ENCODE peak calls at places on chromosome 2, in nine cellular contexts. R is A549, N is uterus, B is ovary, J is gastrocnemius medialis, V is vagina, P is tibial nerve, I is heart left ventricle, S is breast epithelium. C is an unnamed sample. For H3K4me1, the result is how much of the 10 kb centered on the place peaks cover.

GRCh38 chr2:227761734-227762476 is 16.2 kb downstream of the SCYGR8 start:
- DNase-seq in B (no peak), J (no peak), P (no peak), N (no peak), I (no peak), R (no peak), V (no peak), S (no peak), C (no peak)

GRCh38 chr2:145066795-145067194 is 546.9 kb upstream of the ZEB2 start:
- DNase-seq in V (no peak), S (no peak), B (no peak), J (peak), R (no peak), I (no peak), N (no peak), P (no peak), C (no peak)

GRCh38 chr2:126145752-126146151 is 510.2 kb upstream of the GYPC start:
- DNase-seq in J (no peak), S (no peak), V (no peak), I (no peak), N (no peak), R (no peak), B (no peak), P (no peak), C (no peak)

GRCh38 chr2:242011516-242011915 is 142.0 kb downstream of the RTP5 start:
- DNase-seq in V (no peak), I (no peak), B (peak), J (no peak), N (peak), P (no peak), R (no peak), S (no peak), C (no peak)

GRCh38 chr2:187354653-187355052 is 93.4 kb downstream of the CALCRL start:
- DNase-seq in B (no peak), J (no peak), I (no peak), V (no peak), N (no peak), S (no peak), P (no peak), R (no peak), C (no peak)

GRCh38 chr2:192162392-192163042 is 32.2 kb downstream of the TMEFF2 start:
- DNase-seq in R (peak), N (peak), S (peak), P (peak), B (peak), J (peak), I (peak), V (no peak), C (peak)

GRCh38 chr2:23850564-23851256 is 76.2 kb downstream of the ATAD2B start:
- DNase-seq in P (no peak), J (no peak), V (no peak), N (no peak), S (no peak), R (no peak), B (no peak), I (no peak), C (no peak)

GRCh38 chr2:120396519-120397361 is 50.8 kb downstream of the INHBB start:
- DNase-seq in B (no peak), J (no peak), N (no peak), S (no peak), I (no peak), V (no peak), P (no peak), R (no peak), C (peak)

GRCh38 chr2:73983322-73984202 is 1.1 kb upstream of the TET3 start:
- DNase-seq in N (peak), S (peak), R (peak), J (no peak), V (no peak), P (no peak), B (peak), I (no peak), C (peak)

GRCh38 chr2:53460347-53460746 is 307.3 kb upstream of the CHAC2 start:
- DNase-seq in J (no peak), R (no peak), B (no peak), S (no peak), V (no peak), P (no peak), N (no peak), I (no peak), C (no peak)

GRCh38 chr2:96204836-96205235 is 3.8 kb downstream of the STARD7 start:
- DNase-seq in I (no peak), N (no peak), V (no peak), R (no peak), B (no peak), P (no peak), J (no peak), S (no peak), C (no peak)
- H3K4me1 ChIP-seq in I (half or more), N (under half), V (half or more), R (half or more), B (under half), P (under half), J (half or more), S (under half), C (under half)

DNA sequence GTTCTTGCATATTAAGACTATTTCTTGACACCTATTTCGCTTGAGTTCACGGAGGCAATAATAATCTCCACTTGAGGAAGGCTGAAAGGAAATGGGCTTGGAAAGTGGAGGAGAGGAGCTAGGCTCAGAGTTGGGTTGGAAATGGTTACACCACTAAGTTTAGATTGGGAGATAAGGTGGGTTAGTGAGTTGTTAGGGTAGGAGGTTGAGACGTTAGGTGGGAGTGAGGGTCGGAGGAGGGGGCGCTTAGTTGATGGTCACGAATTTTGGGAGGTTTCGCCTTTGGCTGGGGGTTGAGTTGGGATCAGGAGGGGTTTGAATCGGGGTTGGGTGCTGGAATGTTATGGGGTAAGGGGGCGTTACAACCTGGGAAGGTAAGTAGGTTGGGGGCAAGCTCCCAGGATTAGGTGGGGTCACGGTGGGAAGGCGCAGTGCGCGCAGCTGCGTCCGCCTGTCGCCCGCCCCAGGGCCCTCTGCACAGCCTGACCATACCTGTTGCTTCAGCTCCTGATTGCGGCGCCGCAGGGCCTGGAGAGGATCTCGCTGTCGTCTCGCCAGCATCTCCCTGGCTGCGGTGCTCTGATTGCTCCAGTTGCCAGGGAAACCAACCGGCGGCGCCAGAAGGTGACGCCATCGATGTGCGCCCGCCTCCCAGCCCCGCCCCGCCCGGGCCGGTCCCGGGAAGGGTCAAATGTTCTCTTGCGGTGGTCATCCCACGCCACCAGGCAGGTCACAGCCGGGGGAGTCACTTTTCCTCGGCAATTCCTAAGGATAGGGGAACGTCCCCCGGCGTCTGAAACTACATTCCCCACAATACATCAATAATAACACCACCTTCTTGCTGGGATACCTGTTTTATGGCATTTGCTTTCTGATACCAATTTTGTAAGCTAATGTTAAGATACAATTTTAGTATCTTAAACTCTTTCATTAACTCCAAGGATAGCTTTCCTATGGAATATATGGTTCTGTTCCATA is at the start of gene NPHP1:
- DNase-seq in P (peak), V (no peak), B (peak), R (peak), J (peak), N (peak), I (peak), S (peak), C (peak)
- TF ChIP-seq CTCF in P (no peak), V (no peak), B (no peak), R (no peak), J (no peak), N (no peak), I (no peak), S (no peak), C (no peak)

DNA sequence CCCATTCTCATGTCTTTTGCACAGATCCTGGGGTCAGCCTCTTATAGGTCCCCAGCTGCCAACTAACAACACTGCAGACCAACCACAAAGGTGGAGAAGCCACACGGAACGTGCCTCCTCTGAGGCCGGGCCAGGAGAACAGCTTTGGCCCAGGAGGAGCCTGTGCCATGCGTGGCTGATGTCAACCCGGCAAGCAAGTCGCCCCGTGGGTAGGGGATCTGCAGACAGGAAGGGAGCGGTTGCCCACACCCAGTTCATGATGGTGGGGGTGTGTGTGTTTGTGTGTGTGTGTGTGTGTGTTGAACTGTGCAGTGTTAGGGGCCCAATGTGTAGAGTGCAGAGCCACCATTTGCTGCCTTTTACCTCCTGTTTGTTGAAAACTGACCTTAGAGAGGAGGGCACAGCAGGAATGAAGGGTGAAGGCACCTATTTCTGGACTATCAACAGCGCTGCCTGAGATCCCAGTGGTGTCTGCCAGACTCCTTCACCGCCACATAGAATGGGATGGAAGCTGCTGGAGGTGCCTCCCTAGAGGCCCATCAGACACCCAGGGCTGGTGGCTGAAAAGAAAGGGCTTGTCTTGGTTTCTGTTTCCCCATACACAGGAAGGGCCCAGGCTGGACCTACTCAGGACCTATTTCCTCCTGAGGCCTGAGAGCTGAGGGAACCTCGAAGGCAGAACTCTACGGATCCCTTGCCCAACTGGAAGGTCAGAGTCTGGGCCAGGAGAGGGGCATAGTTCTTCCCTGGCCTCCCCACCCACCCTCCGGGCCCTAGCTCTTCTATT is 2.6 kb upstream of the CLEC4F start:
- DNase-seq in V (no peak), S (no peak), N (no peak), B (no peak), R (no peak), I (no peak), P (no peak), J (no peak), C (no peak)
- TF ChIP-seq POLR2A in V (no peak), S (no peak), N (no peak), B (no peak), R (no peak), I (no peak), P (no peak), J (no peak), C (no peak)

DNA sequence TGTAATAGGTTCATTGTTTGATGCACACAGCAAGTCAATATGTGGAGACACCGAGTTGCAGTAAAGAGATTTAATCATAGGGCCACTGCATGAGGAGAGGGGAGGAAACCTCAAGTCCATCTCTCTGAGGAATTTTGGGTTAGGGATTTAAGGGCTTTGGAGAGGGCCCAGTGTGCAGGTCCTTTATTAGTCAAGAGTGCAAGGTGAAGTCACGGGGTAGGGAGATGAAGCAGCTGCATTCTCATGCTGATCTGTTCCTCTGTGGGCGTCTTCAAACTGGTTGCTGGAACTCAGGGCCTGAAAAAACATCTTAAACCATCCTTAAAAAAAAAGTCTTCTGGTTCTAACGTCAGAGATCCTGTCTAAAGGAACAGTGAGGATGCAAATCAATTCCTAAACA is 131.6 kb downstream of the NXPH2 start:
- DNase-seq in S (no peak), R (no peak), P (no peak), B (no peak), J (no peak), I (no peak), V (no peak), N (no peak), C (no peak)
- H3K4me1 ChIP-seq in S (under half), R (under half), P (under half), B (under half), J (under half), I (under half), V (under half), N (under half), C (under half)

GRCh38 chr2:62561586-62561985 is 55.6 kb upstream of the TMEM17 start:
- DNase-seq in I (no peak), B (no peak), J (no peak), R (no peak), V (no peak), N (no peak), P (no peak), S (no peak), C (no peak)
- TF ChIP-seq CTCF in I (no peak), B (no peak), J (no peak), R (no peak), V (no peak), N (no peak), P (no peak), S (no peak), C (no peak)

DNA sequence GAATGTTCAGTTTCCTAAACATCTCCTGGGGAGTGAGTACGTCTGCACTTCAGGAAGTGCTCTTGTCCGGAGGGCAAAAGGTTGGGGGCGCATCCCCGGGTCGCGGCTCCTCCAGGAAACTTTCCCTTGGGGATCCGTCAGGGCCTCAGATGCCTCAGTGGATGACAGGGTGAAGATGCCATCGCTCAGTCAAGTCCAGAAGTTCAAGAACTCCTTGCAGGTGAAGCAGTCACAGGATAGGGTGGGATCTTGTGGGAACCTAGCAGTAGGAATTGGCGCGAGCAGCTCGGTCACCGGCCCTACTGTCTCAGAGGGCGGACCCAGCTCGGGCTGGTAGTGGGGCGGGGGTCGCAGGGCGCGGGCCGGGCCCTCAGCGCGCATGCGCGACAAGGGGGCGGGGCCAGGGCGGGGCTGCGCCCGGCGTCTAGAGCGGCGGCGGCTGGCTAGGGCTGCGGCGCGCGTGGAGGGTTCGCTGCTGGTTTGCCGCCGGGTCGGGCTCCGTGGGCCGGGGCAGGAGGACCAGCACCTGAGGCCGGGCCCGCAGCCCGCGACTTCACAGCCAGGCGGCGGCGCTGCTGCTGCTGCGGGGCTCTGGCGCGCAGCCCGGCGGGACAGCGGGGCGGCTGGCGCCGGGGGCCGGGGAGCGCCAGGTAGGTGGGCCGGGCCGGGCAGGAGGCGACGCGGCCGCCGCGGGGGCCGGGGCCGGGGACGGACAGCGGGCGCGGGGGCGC is at the start of gene INPP4A:
- DNase-seq in R (peak), I (peak), B (peak), J (peak), N (peak), V (no peak), S (peak), P (peak), C (peak)
- TF ChIP-seq POLR2A in R (peak), I (peak), B (no peak), J (peak), N (peak), V (no peak), S (no peak), P (peak), C (peak)

DNA sequence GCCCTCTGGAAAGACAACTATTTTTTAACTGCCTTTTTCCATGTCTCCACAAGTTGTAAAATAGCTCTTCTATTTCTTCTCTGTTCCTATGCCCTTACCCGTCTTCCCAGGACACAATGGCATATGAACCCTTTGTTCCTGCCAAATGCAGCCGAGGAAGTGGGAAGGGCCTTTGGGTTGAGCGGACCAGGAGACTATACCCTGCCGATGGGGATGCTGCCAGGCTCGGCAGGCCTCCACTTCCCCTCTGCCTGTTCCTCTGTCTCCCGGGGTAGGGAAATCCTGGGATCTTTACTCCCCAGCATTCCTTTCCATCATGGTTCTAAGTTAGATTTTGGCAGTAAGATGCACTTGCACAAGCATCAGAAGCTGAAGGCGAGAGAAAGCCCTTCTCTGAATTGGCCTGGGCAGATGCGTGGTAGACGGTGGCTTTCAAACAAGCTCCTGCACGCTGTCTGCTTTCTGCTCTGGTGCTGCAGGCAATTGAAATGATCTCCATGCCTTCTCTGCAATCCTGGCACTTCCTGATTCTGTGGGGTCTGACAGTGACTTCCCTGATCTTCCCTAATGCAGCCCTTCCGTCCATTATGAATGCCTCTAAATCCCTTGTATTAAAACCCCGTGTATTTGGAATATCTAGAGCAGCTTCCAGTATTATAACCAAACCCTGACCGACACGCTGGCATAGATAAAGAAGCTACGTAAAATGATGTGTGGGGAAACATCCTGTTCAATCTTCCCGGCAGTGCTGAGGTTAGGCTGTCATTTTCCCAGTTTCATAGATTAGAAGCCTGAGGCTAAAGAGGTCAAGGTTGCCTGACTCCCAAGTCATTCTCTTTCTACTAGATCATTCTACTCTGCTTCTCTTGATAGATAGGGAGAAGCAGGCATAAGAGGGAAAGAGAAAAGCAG is 69.8 kb downstream of the MCFD2 start:
- DNase-seq in I (no peak), S (peak), R (no peak), B (no peak), J (no peak), V (no peak), N (no peak), P (no peak), C (no peak)
- H3K4me1 ChIP-seq in I (half or more), S (under half), R (half or more), B (under half), J (half or more), V (half or more), N (half or more), P (under half), C (under half)

DNA sequence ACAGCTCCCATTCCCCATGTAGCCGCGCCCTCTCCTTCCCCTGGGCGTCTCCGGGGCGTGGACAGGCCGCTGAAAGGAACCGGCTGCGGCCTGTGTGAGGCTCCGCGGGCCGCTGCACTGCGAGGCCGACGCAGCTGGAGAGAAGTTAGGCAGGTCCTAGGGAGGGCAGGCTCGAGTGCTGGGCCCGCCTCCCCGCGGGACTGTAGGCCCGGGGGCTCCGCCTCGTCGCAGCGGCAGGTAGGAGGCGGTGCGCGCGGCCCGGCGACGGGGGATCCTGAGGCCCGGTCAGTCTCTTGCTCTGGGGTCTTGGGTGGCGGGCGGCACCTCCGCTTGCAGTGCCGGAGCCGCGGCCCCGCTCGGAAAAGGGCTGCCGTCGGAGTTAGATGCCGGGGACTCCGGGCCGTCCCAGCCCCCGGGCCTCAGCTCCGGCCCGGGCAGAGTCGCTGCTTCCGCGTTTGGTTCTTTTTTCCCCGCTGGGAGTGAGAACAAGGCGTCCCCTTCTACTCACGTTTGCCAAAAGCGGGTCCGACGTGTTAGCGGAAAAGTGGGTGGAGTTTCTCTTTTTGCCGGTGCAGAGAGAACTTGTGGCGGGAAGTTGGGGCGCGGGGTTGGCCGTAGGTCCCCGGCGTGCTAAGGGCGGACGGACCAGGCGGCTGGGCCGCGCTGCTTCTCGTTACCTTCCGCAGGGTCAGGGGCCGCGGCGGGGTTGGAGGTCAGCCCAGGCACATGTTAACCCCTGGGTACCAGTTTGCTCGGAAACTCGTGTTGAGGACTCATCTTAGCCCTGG is at the start of gene VRK2:
- DNase-seq in S (peak), N (peak), R (peak), J (peak), P (peak), B (peak), V (no peak), I (peak), C (peak)
- TF ChIP-seq CTCF in S (no peak), N (peak), R (no peak), J (peak), P (no peak), B (no peak), V (no peak), I (no peak), C (peak)